ENCODE peak calls at places on chromosomes 3 and 15, in six cellular contexts. Q, F, K, N, Y and B are unnamed samples.

GRCh38 chr3:58683001-58683845 is 16.6 kb upstream of the FAM3D start:
- DNase-seq in Q (no peak), F (peak), K (no peak), N (peak), Y (no peak), B (no peak)

GRCh38 chr3:65664927-65665326 is 373.8 kb downstream of the MAGI1 start:
- DNase-seq in Q (no peak), F (no peak), K (no peak), N (no peak), Y (no peak), B (no peak)

GRCh38 chr3:94063497-94064119 is 747 bp downstream of the NSUN3 start:
- DNase-seq in Q (no peak), F (no peak), K (no peak), N (peak), Y (no peak), B (no peak)

GRCh38 chr3:42698216-42698910 is 4.2 kb downstream of the HHATL start:
- DNase-seq in Q (no peak), F (no peak), K (no peak), N (no peak), Y (no peak), B (no peak)

GRCh38 chr15:78306176-78306774 is 6.9 kb upstream of the SKIC8 start:
- DNase-seq in Q (no peak), F (no peak), K (no peak), N (peak), Y (no peak), B (no peak)

GRCh38 chr3:76661527-76662250 is 378.2 kb upstream of the ROBO2 start:
- DNase-seq in Q (no peak), F (no peak), K (no peak), N (no peak), Y (no peak), B (no peak)

GRCh38 chr3:63351159-63352007 is 73.3 kb downstream of the SYNPR start:
- DNase-seq in Q (no peak), F (peak), K (no peak), N (peak), Y (no peak), B (peak)

GRCh38 chr15:60590935-60591490 is 112.1 kb upstream of the ICE2 start:
- DNase-seq in Q (peak), F (no peak), K (peak), N (peak), Y (peak), B (no peak)

GRCh38 chr3:50370594-50370993 is 11.3 kb upstream of the TMEM115 start:
- DNase-seq in Q (no peak), F (no peak), K (no peak), N (peak), Y (no peak), B (no peak)